ENCODE peak calls at places on chromosomes 7 and 10, in ten cellular contexts. L is naive thymus-derived CD4-positive, alpha-beta T cell; H is MG63; K is cardiac fibroblast; M is PC-3; W is cardiac muscle cell; J is upper lobe of right lung; F is dorsolateral prefrontal cortex; B is mucosa of descending colon; O is fibroblast of villous mesenchyme. D is an unnamed sample.

GRCh38 chr10:54985732-54986131 is 184.7 kb upstream of the PCDH15 start:
- DNase-seq in K (peak), F (no peak), J (no peak), W (no peak), M (peak), O (peak), B (no peak), H (no peak), L (no peak), D (peak)

GRCh38 chr7:131329176-131329570 is 1.5 kb downstream of the MKLN1 start:
- DNase-seq in H (peak), K (peak), L (no peak), J (no peak), W (peak), B (peak), M (peak), F (no peak), O (peak), D (peak)

GRCh38 chr7:102042016-102042656 is 224.7 kb downstream of the CUX1 start:
- DNase-seq in F (no peak), J (peak), M (peak), B (no peak), O (no peak), H (peak), K (peak), W (peak), L (no peak), D (no peak)

GRCh38 chr7:50834136-50834535 is 51.4 kb upstream of the GRB10 start:
- DNase-seq in W (no peak), M (no peak), F (no peak), L (no peak), B (no peak), J (no peak), K (no peak), H (no peak), O (no peak), D (no peak)

GRCh38 chr10:24891823-24892222 is 60.6 kb downstream of the PRTFDC1 start:
- DNase-seq in W (peak), M (peak), L (no peak), O (peak), K (peak), B (peak), H (no peak), J (no peak), F (no peak), D (no peak)

GRCh38 chr7:98810166-98810802 is 59.5 kb downstream of the TMEM130 start:
- DNase-seq in J (no peak), W (peak), O (no peak), H (no peak), F (no peak), B (no peak), M (no peak), L (no peak), K (peak), D (peak)

GRCh38 chr7:120856621-120857352 is 1.2 kb downstream of the TSPAN12 start:
- DNase-seq in J (peak), F (no peak), L (no peak), O (peak), H (peak), B (peak), K (no peak), M (peak), W (peak), D (peak)

GRCh38 chr10:119803264-119803663 is 69.4 kb downstream of the MCMBP start:
- DNase-seq in O (peak), K (peak), J (no peak), F (no peak), M (peak), W (peak), H (no peak), L (no peak), B (no peak), D (no peak)

GRCh38 chr10:44395396-44395795 is 10.5 kb upstream of the CXCL12 start:
- DNase-seq in J (peak), L (no peak), O (no peak), B (peak), K (no peak), W (no peak), M (no peak), H (no peak), F (no peak), D (no peak)

GRCh38 chr10:18409599-18410397 is 241.6 kb downstream of the NSUN6 start:
- DNase-seq in W (no peak), L (no peak), H (no peak), F (no peak), O (no peak), K (no peak), M (no peak), J (no peak), B (no peak), D (no peak)

DNA sequence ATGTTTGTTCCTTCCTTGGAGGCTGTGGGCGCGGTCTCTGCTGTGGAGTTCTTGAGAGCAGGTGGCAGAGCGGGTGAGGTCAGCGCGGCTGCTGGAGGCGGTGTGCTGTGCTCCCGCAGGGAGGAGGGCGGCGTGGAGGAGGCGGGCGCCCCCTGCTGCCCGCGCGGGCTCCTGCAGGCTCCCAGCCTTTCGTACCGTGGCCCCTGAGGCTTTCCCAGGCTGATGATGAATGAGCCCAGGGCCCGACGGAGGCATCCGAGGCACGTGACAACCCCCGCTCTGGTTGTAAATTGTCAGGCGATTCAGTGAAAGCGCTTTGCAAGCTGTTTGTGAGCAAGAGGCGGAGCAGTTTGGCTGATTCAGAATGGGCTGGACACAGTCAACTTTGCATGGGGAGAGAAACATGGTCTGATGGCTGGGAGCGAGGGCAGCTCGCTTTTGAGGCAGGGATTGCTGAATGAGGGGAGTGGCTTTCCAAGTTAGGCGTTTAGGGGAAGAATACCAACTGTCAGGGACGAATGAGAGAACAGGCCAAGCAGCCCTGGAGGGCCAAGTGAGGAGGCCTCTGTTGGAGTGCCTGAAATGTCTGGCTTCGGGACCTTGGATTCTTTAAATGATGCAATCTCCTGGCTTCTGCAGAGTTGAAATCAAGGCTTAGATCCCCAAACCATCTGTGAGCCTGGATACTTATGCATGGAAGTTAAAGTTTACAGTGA is 46.6 kb downstream of the CDHR3 start:
- DNase-seq in J (peak), H (peak), M (peak), O (peak), L (peak), W (peak), F (peak), K (peak), B (peak), D (peak)
- H3K4me3 ChIP-seq in J (no peak), H (no peak), M (no peak), O (no peak), L (no peak), W (no peak), F (no peak), K (no peak), B (no peak), D (peak)

GRCh38 chr7:151381333-151382078 is 28.3 kb downstream of the WDR86 start:
- DNase-seq in L (peak), K (no peak), J (peak), H (no peak), F (no peak), B (no peak), W (peak), M (no peak), O (no peak), D (no peak)
- H3K4me3 ChIP-seq in L (peak), K (no peak), J (peak), H (no peak), F (peak), B (no peak), W (peak), M (no peak), O (no peak), D (no peak)

GRCh38 chr7:157501576-157501975 is 164.8 kb downstream of the DNAJB6 start:
- DNase-seq in H (no peak), M (no peak), B (peak), F (no peak), L (no peak), K (no peak), O (no peak), W (no peak), J (peak), D (no peak)

GRCh38 chr7:157505646-157506045 is 168.8 kb downstream of the DNAJB6 start:
- DNase-seq in F (no peak), H (no peak), B (no peak), L (no peak), M (no peak), W (no peak), K (no peak), J (no peak), O (no peak), D (no peak)

GRCh38 chr7:157502701-157503111 is 165.9 kb downstream of the DNAJB6 start:
- DNase-seq in B (peak), F (no peak), H (no peak), L (peak), O (no peak), J (peak), M (peak), W (peak), K (peak), D (no peak)

GRCh38 chr7:157500171-157500960 is 163.6 kb downstream of the DNAJB6 start:
- DNase-seq in H (peak), M (no peak), K (no peak), F (no peak), B (no peak), O (no peak), J (peak), L (no peak), W (no peak), D (no peak)

DNA sequence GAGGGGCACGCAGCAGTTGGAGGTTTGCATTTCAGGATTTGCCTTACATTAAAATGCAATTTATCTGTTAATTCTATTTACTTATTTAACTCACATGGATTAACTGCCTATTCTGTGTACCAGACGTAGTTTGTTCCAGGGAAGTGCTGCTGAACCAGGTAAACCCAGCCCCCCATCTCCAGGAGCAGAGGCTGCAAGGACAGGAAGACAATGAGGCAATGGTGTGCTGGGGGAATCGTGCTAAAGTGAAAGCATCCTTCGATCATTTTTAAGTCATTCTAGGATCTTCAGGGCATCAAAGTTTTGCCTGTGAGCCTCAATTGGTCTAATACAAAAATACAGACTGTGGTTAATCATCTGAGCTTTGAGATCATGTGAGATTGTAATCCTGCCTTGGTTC is 166.4 kb downstream of the DNAJB6 start:
- DNase-seq in J (no peak), B (no peak), L (no peak), W (no peak), F (no peak), O (no peak), K (no peak), H (no peak), M (no peak), D (no peak)
- H3K4me3 ChIP-seq in J (peak), B (no peak), L (peak), W (no peak), F (no peak), O (no peak), K (no peak), H (no peak), M (no peak), D (no peak)

GRCh38 chr10:72615985-72616384 is 9.9 kb downstream of the MICU1 start:
- DNase-seq in B (no peak), M (no peak), F (no peak), J (no peak), L (no peak), K (no peak), H (no peak), W (no peak), O (no peak), D (no peak)

GRCh38 chr10:72616716-72617115 is 9.2 kb downstream of the MICU1 start:
- DNase-seq in H (no peak), B (no peak), M (no peak), F (no peak), W (peak), O (no peak), L (no peak), J (no peak), K (peak), D (no peak)

GRCh38 chr10:72611783-72612182 is 14.1 kb downstream of the MICU1 start:
- DNase-seq in H (no peak), J (no peak), F (no peak), M (no peak), L (no peak), W (peak), K (peak), O (peak), B (no peak), D (peak)

GRCh38 chr10:72612203-72612826 is 13.6 kb downstream of the MICU1 start:
- DNase-seq in L (no peak), B (no peak), J (no peak), M (peak), O (peak), K (peak), F (no peak), W (peak), H (no peak), D (peak)
- H3K4me3 ChIP-seq in L (no peak), B (no peak), J (peak), M (no peak), O (peak), K (peak), F (peak), W (no peak), H (no peak), D (peak)

DNA sequence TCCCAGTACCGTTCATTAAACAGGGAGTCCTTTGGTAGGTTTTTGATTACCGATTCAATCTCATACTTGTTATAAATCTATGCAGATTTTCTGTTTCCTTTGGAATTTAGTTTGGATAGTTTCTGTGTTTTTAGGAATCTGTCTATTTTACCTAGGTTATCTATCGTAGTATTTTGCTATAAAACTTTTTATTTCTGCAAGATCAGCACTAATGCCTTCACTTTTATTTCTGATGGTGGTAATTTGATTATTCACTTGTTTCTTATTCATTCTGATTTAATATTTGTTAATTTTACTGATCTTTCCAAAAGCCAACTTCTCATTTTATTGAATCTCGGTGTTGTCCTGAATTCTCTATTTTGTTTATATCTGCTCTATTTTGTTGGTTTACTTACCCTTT is 577.7 kb upstream of the NRG3 start:
- DNase-seq in L (no peak), H (no peak), W (no peak), O (no peak), F (no peak), M (no peak), B (no peak), J (no peak), K (no peak), D (no peak)
- H3K4me3 ChIP-seq in L (no peak), H (peak), W (no peak), O (no peak), F (no peak), M (peak), B (no peak), J (no peak), K (no peak), D (no peak)

GRCh38 chr7:155360495-155361362 is 63.1 kb downstream of the INSIG1 start:
- DNase-seq in B (no peak), H (no peak), M (no peak), W (no peak), O (no peak), F (no peak), J (peak), L (no peak), K (no peak), D (no peak)
- H3K4me3 ChIP-seq in B (no peak), H (no peak), M (no peak), W (no peak), O (no peak), F (no peak), J (no peak), L (no peak), K (no peak), D (no peak)

DNA sequence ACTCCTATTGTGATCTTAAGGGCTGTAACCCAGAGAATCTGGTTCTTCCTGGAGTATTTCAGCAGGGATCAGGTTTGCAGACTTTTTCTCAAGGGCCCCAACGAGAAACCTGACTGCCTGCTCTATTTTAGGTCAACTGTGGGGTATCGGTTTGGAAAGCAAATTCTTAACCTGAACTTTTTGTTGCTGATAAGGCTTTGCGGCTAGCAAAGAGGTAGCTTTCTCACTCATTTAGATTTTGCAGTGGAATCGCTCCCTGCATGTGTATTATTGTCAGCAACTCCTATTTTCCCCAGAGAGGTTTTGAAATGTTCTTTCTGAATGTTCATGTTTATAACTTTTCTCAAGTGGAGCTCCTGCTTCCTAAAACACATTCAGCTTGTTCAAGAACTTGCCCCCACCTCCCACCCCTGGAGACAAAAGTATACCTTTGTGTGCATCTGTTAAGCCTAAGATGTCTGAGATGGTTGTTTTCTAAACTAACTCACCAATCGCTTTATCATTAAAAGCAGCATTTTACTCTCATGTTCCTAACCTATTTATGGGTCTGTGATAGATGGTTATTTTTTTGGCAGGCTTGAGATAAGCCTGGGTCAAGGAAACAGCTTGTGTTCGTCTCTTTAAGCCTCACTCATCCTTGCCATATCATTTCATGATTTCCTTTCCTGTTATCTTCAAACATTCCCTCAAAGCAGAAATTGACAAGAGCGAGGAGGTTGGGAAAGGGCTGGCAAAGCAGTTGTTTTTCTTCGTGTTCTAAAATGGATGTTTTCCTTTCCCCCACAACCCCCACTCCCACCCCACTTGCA is 129.8 kb downstream of the BAMBI start:
- DNase-seq in H (no peak), J (no peak), M (no peak), L (no peak), F (no peak), W (peak), O (peak), B (no peak), K (peak), D (no peak)
- H3K4me3 ChIP-seq in H (no peak), J (no peak), M (no peak), L (no peak), F (no peak), W (peak), O (no peak), B (no peak), K (no peak), D (no peak)